ENCODE peak calls at places on chromosomes 6 and 20, in ten cellular contexts. One of them, this sample, is unnamed.
A peak's percentile ranks its signal among the peaks of the same experiment; 100 is the strongest.

GRCh38 chr20:36454664-36455427 is 86.5 kb upstream of the MYL9 start:
- DNase-seq in T-helper 2 cell: no peak
- DNase-seq in mesothelial cell of epicardium: peak; percentile 60
- DNase-seq in stimulated activated effector memory CD8-positive, alpha-beta T cell treated with anti-CD3 and anti-CD28 coated beads, Interleukin-12 subunit alpha, Interleukin-12 subunit beta, amount 100 ng/mL, for 72 hours: no peak
- DNase-seq in lung microvascular endothelial cell: peak; percentile 43
- DNase-seq in GM23338: peak; percentile 68
- DNase-seq in dorsolateral prefrontal cortex: peak; percentile 67
- DNase-seq in left cardiac atrium: no peak
- DNase-seq in body of pancreas: peak; percentile 69
- DNase-seq in COLO829: no peak
- DNase-seq in this sample: no peak

GRCh38 chr20:63750807-63751470 is 11.4 kb downstream of the SLC2A4RG start:
- DNase-seq in body of pancreas: no peak
- DNase-seq in GM23338: peak; percentile 57
- DNase-seq in dorsolateral prefrontal cortex: no peak
- DNase-seq in COLO829: peak; percentile 58
- DNase-seq in left cardiac atrium: no peak
- DNase-seq in lung microvascular endothelial cell: no peak
- DNase-seq in mesothelial cell of epicardium: no peak
- DNase-seq in T-helper 2 cell: no peak
- DNase-seq in stimulated activated effector memory CD8-positive, alpha-beta T cell treated with anti-CD3 and anti-CD28 coated beads, Interleukin-12 subunit alpha, Interleukin-12 subunit beta, amount 100 ng/mL, for 72 hours: peak; percentile 73
- DNase-seq in this sample: no peak

GRCh38 chr20:9147553-9148024 is 78.7 kb downstream of the PLCB4 start:
- DNase-seq in T-helper 2 cell: no peak
- DNase-seq in dorsolateral prefrontal cortex: no peak
- DNase-seq in stimulated activated effector memory CD8-positive, alpha-beta T cell treated with anti-CD3 and anti-CD28 coated beads, Interleukin-12 subunit alpha, Interleukin-12 subunit beta, amount 100 ng/mL, for 72 hours: no peak
- DNase-seq in mesothelial cell of epicardium: no peak
- DNase-seq in body of pancreas: no peak
- DNase-seq in GM23338: no peak
- DNase-seq in left cardiac atrium: no peak
- DNase-seq in COLO829: no peak
- DNase-seq in lung microvascular endothelial cell: no peak
- DNase-seq in this sample: no peak

GRCh38 chr6:129709451-129709908 is 497 bp downstream of the ARHGAP18 start:
- DNase-seq in COLO829: no peak
- DNase-seq in GM23338: no peak
- DNase-seq in left cardiac atrium: no peak
- DNase-seq in dorsolateral prefrontal cortex: no peak
- DNase-seq in lung microvascular endothelial cell: peak; percentile 27
- DNase-seq in body of pancreas: peak; percentile 31
- DNase-seq in mesothelial cell of epicardium: no peak
- DNase-seq in T-helper 2 cell: no peak
- DNase-seq in stimulated activated effector memory CD8-positive, alpha-beta T cell treated with anti-CD3 and anti-CD28 coated beads, Interleukin-12 subunit alpha, Interleukin-12 subunit beta, amount 100 ng/mL, for 72 hours: no peak
- DNase-seq in this sample: no peak

GRCh38 chr20:5070081-5070480 is 49.7 kb downstream of the PCNA start:
- DNase-seq in lung microvascular endothelial cell: no peak
- DNase-seq in left cardiac atrium: no peak
- DNase-seq in mesothelial cell of epicardium: no peak
- DNase-seq in stimulated activated effector memory CD8-positive, alpha-beta T cell treated with anti-CD3 and anti-CD28 coated beads, Interleukin-12 subunit alpha, Interleukin-12 subunit beta, amount 100 ng/mL, for 72 hours: no peak
- DNase-seq in GM23338: no peak
- DNase-seq in T-helper 2 cell: no peak
- DNase-seq in body of pancreas: no peak
- DNase-seq in dorsolateral prefrontal cortex: no peak
- DNase-seq in COLO829: no peak
- DNase-seq in this sample: no peak

GRCh38 chr6:37190159-37190535 is 20.2 kb downstream of the PIM1 start:
- DNase-seq in body of pancreas: no peak
- DNase-seq in stimulated activated effector memory CD8-positive, alpha-beta T cell treated with anti-CD3 and anti-CD28 coated beads, Interleukin-12 subunit alpha, Interleukin-12 subunit beta, amount 100 ng/mL, for 72 hours: no peak
- DNase-seq in GM23338: no peak
- DNase-seq in left cardiac atrium: no peak
- DNase-seq in mesothelial cell of epicardium: no peak
- DNase-seq in COLO829: no peak
- DNase-seq in dorsolateral prefrontal cortex: no peak
- DNase-seq in lung microvascular endothelial cell: no peak
- DNase-seq in T-helper 2 cell: no peak
- DNase-seq in this sample: no peak

GRCh38 chr6:5764401-5764955 is 242.2 kb downstream of the NRN1 start:
- DNase-seq in stimulated activated effector memory CD8-positive, alpha-beta T cell treated with anti-CD3 and anti-CD28 coated beads, Interleukin-12 subunit alpha, Interleukin-12 subunit beta, amount 100 ng/mL, for 72 hours: no peak
- DNase-seq in left cardiac atrium: peak; percentile 67
- DNase-seq in T-helper 2 cell: no peak
- DNase-seq in lung microvascular endothelial cell: no peak
- DNase-seq in dorsolateral prefrontal cortex: peak; percentile 62
- DNase-seq in body of pancreas: no peak
- DNase-seq in mesothelial cell of epicardium: no peak
- DNase-seq in GM23338: no peak
- DNase-seq in COLO829: no peak
- DNase-seq in this sample: no peak

GRCh38 chr6:33112148-33112547 is 36.4 kb downstream of the HLA-DPB1 start:
- DNase-seq in left cardiac atrium: no peak
- DNase-seq in mesothelial cell of epicardium: no peak
- DNase-seq in body of pancreas: no peak
- DNase-seq in COLO829: peak; percentile 90
- DNase-seq in T-helper 2 cell: no peak
- DNase-seq in stimulated activated effector memory CD8-positive, alpha-beta T cell treated with anti-CD3 and anti-CD28 coated beads, Interleukin-12 subunit alpha, Interleukin-12 subunit beta, amount 100 ng/mL, for 72 hours: peak; percentile 52
- DNase-seq in dorsolateral prefrontal cortex: no peak
- DNase-seq in GM23338: peak; percentile 46
- DNase-seq in lung microvascular endothelial cell: peak; percentile 66
- DNase-seq in this sample: no peak

GRCh38 chr20:34768105-34768504 is 57.3 kb downstream of the NCOA6 start:
- DNase-seq in mesothelial cell of epicardium: no peak
- DNase-seq in left cardiac atrium: no peak
- DNase-seq in GM23338: no peak
- DNase-seq in body of pancreas: no peak
- DNase-seq in COLO829: no peak
- DNase-seq in stimulated activated effector memory CD8-positive, alpha-beta T cell treated with anti-CD3 and anti-CD28 coated beads, Interleukin-12 subunit alpha, Interleukin-12 subunit beta, amount 100 ng/mL, for 72 hours: no peak
- DNase-seq in dorsolateral prefrontal cortex: no peak
- DNase-seq in T-helper 2 cell: no peak
- DNase-seq in lung microvascular endothelial cell: peak; percentile 6
- DNase-seq in this sample: no peak

GRCh38 chr20:50701055-50701963 is 10.0 kb upstream of the RIPOR3 start:
- DNase-seq in lung microvascular endothelial cell: no peak
- DNase-seq in T-helper 2 cell: no peak
- DNase-seq in COLO829: no peak
- DNase-seq in dorsolateral prefrontal cortex: no peak
- DNase-seq in stimulated activated effector memory CD8-positive, alpha-beta T cell treated with anti-CD3 and anti-CD28 coated beads, Interleukin-12 subunit alpha, Interleukin-12 subunit beta, amount 100 ng/mL, for 72 hours: no peak
- DNase-seq in GM23338: no peak
- DNase-seq in body of pancreas: no peak
- DNase-seq in left cardiac atrium: no peak
- DNase-seq in mesothelial cell of epicardium: no peak
- DNase-seq in this sample: no peak

GRCh38 chr6:93644611-93645010 is 225.3 kb upstream of the EPHA7 start:
- DNase-seq in lung microvascular endothelial cell: peak; percentile 3
- DNase-seq in T-helper 2 cell: no peak
- DNase-seq in left cardiac atrium: no peak
- DNase-seq in stimulated activated effector memory CD8-positive, alpha-beta T cell treated with anti-CD3 and anti-CD28 coated beads, Interleukin-12 subunit alpha, Interleukin-12 subunit beta, amount 100 ng/mL, for 72 hours: no peak
- DNase-seq in COLO829: no peak
- DNase-seq in mesothelial cell of epicardium: no peak
- DNase-seq in GM23338: no peak
- DNase-seq in dorsolateral prefrontal cortex: no peak
- DNase-seq in body of pancreas: no peak
- DNase-seq in this sample: no peak

GRCh38 chr20:50141811-50142561 is 11.5 kb downstream of the PEDS1 start:
- DNase-seq in lung microvascular endothelial cell: peak; percentile 54
- DNase-seq in left cardiac atrium: peak; percentile 56
- DNase-seq in stimulated activated effector memory CD8-positive, alpha-beta T cell treated with anti-CD3 and anti-CD28 coated beads, Interleukin-12 subunit alpha, Interleukin-12 subunit beta, amount 100 ng/mL, for 72 hours: no peak
- DNase-seq in COLO829: no peak
- DNase-seq in body of pancreas: no peak
- DNase-seq in T-helper 2 cell: no peak
- DNase-seq in GM23338: no peak
- DNase-seq in mesothelial cell of epicardium: no peak
- DNase-seq in dorsolateral prefrontal cortex: no peak
- DNase-seq in this sample: no peak

GRCh38 chr6:128491643-128492206 is 28.7 kb downstream of the PTPRK start:
- DNase-seq in lung microvascular endothelial cell: peak; percentile 89
- DNase-seq in mesothelial cell of epicardium: no peak
- DNase-seq in GM23338: no peak
- DNase-seq in T-helper 2 cell: no peak
- DNase-seq in COLO829: peak; percentile 42
- DNase-seq in dorsolateral prefrontal cortex: no peak
- DNase-seq in left cardiac atrium: no peak
- DNase-seq in stimulated activated effector memory CD8-positive, alpha-beta T cell treated with anti-CD3 and anti-CD28 coated beads, Interleukin-12 subunit alpha, Interleukin-12 subunit beta, amount 100 ng/mL, for 72 hours: no peak
- DNase-seq in body of pancreas: peak; percentile 47
- DNase-seq in this sample: no peak

GRCh38 chr6:42292002-42292735 is 74.5 kb upstream of the MRPS10 start:
- DNase-seq in lung microvascular endothelial cell: peak; percentile 15
- DNase-seq in dorsolateral prefrontal cortex: no peak
- DNase-seq in body of pancreas: no peak
- DNase-seq in stimulated activated effector memory CD8-positive, alpha-beta T cell treated with anti-CD3 and anti-CD28 coated beads, Interleukin-12 subunit alpha, Interleukin-12 subunit beta, amount 100 ng/mL, for 72 hours: peak; percentile 73
- DNase-seq in GM23338: no peak
- DNase-seq in left cardiac atrium: no peak
- DNase-seq in COLO829: no peak
- DNase-seq in T-helper 2 cell: no peak
- DNase-seq in mesothelial cell of epicardium: no peak
- DNase-seq in this sample: no peak

GRCh38 chr20:47334022-47334551 is 22.4 kb downstream of the ZMYND8 start:
- DNase-seq in body of pancreas: no peak
- DNase-seq in stimulated activated effector memory CD8-positive, alpha-beta T cell treated with anti-CD3 and anti-CD28 coated beads, Interleukin-12 subunit alpha, Interleukin-12 subunit beta, amount 100 ng/mL, for 72 hours: no peak
- DNase-seq in GM23338: no peak
- DNase-seq in lung microvascular endothelial cell: peak; percentile 89
- DNase-seq in left cardiac atrium: no peak
- DNase-seq in mesothelial cell of epicardium: no peak
- DNase-seq in COLO829: peak; percentile 93
- DNase-seq in dorsolateral prefrontal cortex: no peak
- DNase-seq in T-helper 2 cell: no peak
- DNase-seq in this sample: no peak

GRCh38 chr6:4136354-4136831 is 1.0 kb upstream of the ECI2 start:
- DNase-seq in body of pancreas: no peak
- DNase-seq in COLO829: no peak
- DNase-seq in GM23338: no peak
- DNase-seq in T-helper 2 cell: no peak
- DNase-seq in mesothelial cell of epicardium: no peak
- DNase-seq in lung microvascular endothelial cell: no peak
- DNase-seq in left cardiac atrium: no peak
- DNase-seq in dorsolateral prefrontal cortex: no peak
- DNase-seq in stimulated activated effector memory CD8-positive, alpha-beta T cell treated with anti-CD3 and anti-CD28 coated beads, Interleukin-12 subunit alpha, Interleukin-12 subunit beta, amount 100 ng/mL, for 72 hours: no peak
- DNase-seq in this sample: no peak

GRCh38 chr20:46614503-46614902 is 36.8 kb downstream of the SLC13A3 start:
- DNase-seq in dorsolateral prefrontal cortex: no peak
- DNase-seq in body of pancreas: no peak
- DNase-seq in mesothelial cell of epicardium: no peak
- DNase-seq in left cardiac atrium: no peak
- DNase-seq in T-helper 2 cell: no peak
- DNase-seq in stimulated activated effector memory CD8-positive, alpha-beta T cell treated with anti-CD3 and anti-CD28 coated beads, Interleukin-12 subunit alpha, Interleukin-12 subunit beta, amount 100 ng/mL, for 72 hours: no peak
- DNase-seq in COLO829: no peak
- DNase-seq in lung microvascular endothelial cell: no peak
- DNase-seq in GM23338: no peak
- DNase-seq in this sample: no peak

GRCh38 chr20:4076671-4077070 is 61.3 kb upstream of the RNF24 start:
- DNase-seq in lung microvascular endothelial cell: peak; percentile 67
- DNase-seq in body of pancreas: peak; percentile 60
- DNase-seq in T-helper 2 cell: no peak
- DNase-seq in left cardiac atrium: no peak
- DNase-seq in stimulated activated effector memory CD8-positive, alpha-beta T cell treated with anti-CD3 and anti-CD28 coated beads, Interleukin-12 subunit alpha, Interleukin-12 subunit beta, amount 100 ng/mL, for 72 hours: no peak
- DNase-seq in dorsolateral prefrontal cortex: no peak
- DNase-seq in GM23338: no peak
- DNase-seq in COLO829: peak; percentile 87
- DNase-seq in mesothelial cell of epicardium: no peak
- DNase-seq in this sample: no peak

GRCh38 chr6:158185729-158186456 is 17.7 kb downstream of the GTF2H5 start:
- DNase-seq in left cardiac atrium: no peak
- DNase-seq in dorsolateral prefrontal cortex: no peak
- DNase-seq in GM23338: no peak
- DNase-seq in COLO829: no peak
- DNase-seq in lung microvascular endothelial cell: no peak
- DNase-seq in stimulated activated effector memory CD8-positive, alpha-beta T cell treated with anti-CD3 and anti-CD28 coated beads, Interleukin-12 subunit alpha, Interleukin-12 subunit beta, amount 100 ng/mL, for 72 hours: no peak
- DNase-seq in T-helper 2 cell: no peak
- DNase-seq in mesothelial cell of epicardium: no peak
- DNase-seq in body of pancreas: no peak
- DNase-seq in this sample: no peak

GRCh38 chr6:4967301-4968030 is 36.4 kb downstream of the RPP40 start:
- DNase-seq in left cardiac atrium: no peak
- DNase-seq in lung microvascular endothelial cell: no peak
- DNase-seq in stimulated activated effector memory CD8-positive, alpha-beta T cell treated with anti-CD3 and anti-CD28 coated beads, Interleukin-12 subunit alpha, Interleukin-12 subunit beta, amount 100 ng/mL, for 72 hours: no peak
- DNase-seq in GM23338: no peak
- DNase-seq in T-helper 2 cell: no peak
- DNase-seq in body of pancreas: no peak
- DNase-seq in dorsolateral prefrontal cortex: no peak
- DNase-seq in mesothelial cell of epicardium: peak; percentile 17
- DNase-seq in COLO829: no peak
- DNase-seq in this sample: no peak

GRCh38 chr6:127520061-127520460 is 926 bp upstream of the MTCL3 start:
- DNase-seq in COLO829: no peak
- DNase-seq in mesothelial cell of epicardium: no peak
- DNase-seq in stimulated activated effector memory CD8-positive, alpha-beta T cell treated with anti-CD3 and anti-CD28 coated beads, Interleukin-12 subunit alpha, Interleukin-12 subunit beta, amount 100 ng/mL, for 72 hours: no peak
- DNase-seq in body of pancreas: no peak
- DNase-seq in lung microvascular endothelial cell: peak; percentile 30
- DNase-seq in left cardiac atrium: no peak
- DNase-seq in dorsolateral prefrontal cortex: no peak
- DNase-seq in GM23338: peak; percentile 53
- DNase-seq in T-helper 2 cell: no peak
- DNase-seq in this sample: no peak

GRCh38 chr6:109121411-109121810 is 26.1 kb downstream of the CEP57L1 start:
- DNase-seq in lung microvascular endothelial cell: peak; percentile 86
- DNase-seq in body of pancreas: no peak
- DNase-seq in mesothelial cell of epicardium: no peak
- DNase-seq in stimulated activated effector memory CD8-positive, alpha-beta T cell treated with anti-CD3 and anti-CD28 coated beads, Interleukin-12 subunit alpha, Interleukin-12 subunit beta, amount 100 ng/mL, for 72 hours: no peak
- DNase-seq in T-helper 2 cell: no peak
- DNase-seq in dorsolateral prefrontal cortex: no peak
- DNase-seq in GM23338: no peak
- DNase-seq in left cardiac atrium: no peak
- DNase-seq in COLO829: no peak
- DNase-seq in this sample: no peak

GRCh38 chr6:27547157-27548075 is 74.5 kb upstream of the ZNF184 start:
- DNase-seq in stimulated activated effector memory CD8-positive, alpha-beta T cell treated with anti-CD3 and anti-CD28 coated beads, Interleukin-12 subunit alpha, Interleukin-12 subunit beta, amount 100 ng/mL, for 72 hours: peak; percentile 69
- DNase-seq in dorsolateral prefrontal cortex: no peak
- DNase-seq in COLO829: peak; percentile 58
- DNase-seq in mesothelial cell of epicardium: no peak
- DNase-seq in lung microvascular endothelial cell: peak; percentile 57
- DNase-seq in GM23338: peak; percentile 80
- DNase-seq in body of pancreas: no peak
- DNase-seq in T-helper 2 cell: no peak
- DNase-seq in left cardiac atrium: no peak
- DNase-seq in this sample: no peak

GRCh38 chr20:37071481-37071911 is 24.3 kb downstream of the RBL1 start:
- DNase-seq in dorsolateral prefrontal cortex: no peak
- DNase-seq in lung microvascular endothelial cell: peak; percentile 24
- DNase-seq in COLO829: no peak
- DNase-seq in stimulated activated effector memory CD8-positive, alpha-beta T cell treated with anti-CD3 and anti-CD28 coated beads, Interleukin-12 subunit alpha, Interleukin-12 subunit beta, amount 100 ng/mL, for 72 hours: no peak
- DNase-seq in mesothelial cell of epicardium: no peak
- DNase-seq in body of pancreas: no peak
- DNase-seq in GM23338: no peak
- DNase-seq in left cardiac atrium: no peak
- DNase-seq in T-helper 2 cell: no peak
- DNase-seq in this sample: no peak

GRCh38 chr20:61842011-61842410 is 223.7 kb downstream of the TAF4 start:
- DNase-seq in lung microvascular endothelial cell: no peak
- DNase-seq in mesothelial cell of epicardium: no peak
- DNase-seq in GM23338: no peak
- DNase-seq in body of pancreas: no peak
- DNase-seq in COLO829: no peak
- DNase-seq in T-helper 2 cell: no peak
- DNase-seq in stimulated activated effector memory CD8-positive, alpha-beta T cell treated with anti-CD3 and anti-CD28 coated beads, Interleukin-12 subunit alpha, Interleukin-12 subunit beta, amount 100 ng/mL, for 72 hours: no peak
- DNase-seq in dorsolateral prefrontal cortex: no peak
- DNase-seq in left cardiac atrium: no peak
- DNase-seq in this sample: peak; percentile 33

GRCh38 chr6:54070025-54070424 is 41.2 kb upstream of the MLIP start:
- DNase-seq in lung microvascular endothelial cell: no peak
- DNase-seq in COLO829: no peak
- DNase-seq in T-helper 2 cell: no peak
- DNase-seq in dorsolateral prefrontal cortex: no peak
- DNase-seq in body of pancreas: no peak
- DNase-seq in left cardiac atrium: no peak
- DNase-seq in stimulated activated effector memory CD8-positive, alpha-beta T cell treated with anti-CD3 and anti-CD28 coated beads, Interleukin-12 subunit alpha, Interleukin-12 subunit beta, amount 100 ng/mL, for 72 hours: no peak
- DNase-seq in mesothelial cell of epicardium: no peak
- DNase-seq in GM23338: no peak
- DNase-seq in this sample: no peak

GRCh38 chr6:91407706-91408105 is 820.8 kb upstream of the MAP3K7 start:
- DNase-seq in stimulated activated effector memory CD8-positive, alpha-beta T cell treated with anti-CD3 and anti-CD28 coated beads, Interleukin-12 subunit alpha, Interleukin-12 subunit beta, amount 100 ng/mL, for 72 hours: no peak
- DNase-seq in body of pancreas: no peak
- DNase-seq in lung microvascular endothelial cell: no peak
- DNase-seq in left cardiac atrium: no peak
- DNase-seq in mesothelial cell of epicardium: no peak
- DNase-seq in GM23338: no peak
- DNase-seq in dorsolateral prefrontal cortex: no peak
- DNase-seq in COLO829: no peak
- DNase-seq in T-helper 2 cell: no peak
- DNase-seq in this sample: no peak

GRCh38 chr20:11267131-11267761 is 593.4 kb upstream of the JAG1 start:
- DNase-seq in T-helper 2 cell: no peak
- DNase-seq in dorsolateral prefrontal cortex: peak; percentile 62
- DNase-seq in stimulated activated effector memory CD8-positive, alpha-beta T cell treated with anti-CD3 and anti-CD28 coated beads, Interleukin-12 subunit alpha, Interleukin-12 subunit beta, amount 100 ng/mL, for 72 hours: no peak
- DNase-seq in mesothelial cell of epicardium: no peak
- DNase-seq in lung microvascular endothelial cell: peak; percentile 87
- DNase-seq in body of pancreas: peak; percentile 50
- DNase-seq in COLO829: peak; percentile 98
- DNase-seq in left cardiac atrium: peak; percentile 56
- DNase-seq in GM23338: peak; percentile 46
- DNase-seq in this sample: no peak

This sample was measured in chondrocyte.